ENCODE peak calls at places on chromosomes 6 and 20, in seven cellular contexts. A, I, N, Y, T, K and J are unnamed samples.

GRCh38 chr20:63215101-63216040 is 560 bp downstream of the YTHDF1 start:
- DNase-seq in I (no peak), N (peak; percentile 49), K (peak; percentile 87), A (no peak), Y (peak; percentile 34), T (no peak), J (peak; percentile 56)

GRCh38 chr6:71383476-71383875 is 94.9 kb downstream of the OGFRL1 start:
- DNase-seq in T (no peak), N (no peak), I (no peak), A (no peak), K (no peak), Y (no peak), J (peak; percentile 11)

GRCh38 chr6:142819603-142820335 is 125.2 kb downstream of the HIVEP2 start:
- DNase-seq in I (no peak), K (no peak), Y (peak; percentile 59), T (no peak), A (no peak), N (no peak), J (no peak)

GRCh38 chr6:25193147-25193864 is 85.9 kb upstream of the CARMIL1 start:
- DNase-seq in T (peak; percentile 83), Y (no peak), A (no peak), I (no peak), N (peak; percentile 50), K (no peak), J (no peak)

GRCh38 chr6:36788768-36789167 is 50.5 kb downstream of the CPNE5 start:
- DNase-seq in K (no peak), T (no peak), N (no peak), I (no peak), A (no peak), Y (peak; percentile 55), J (no peak)

GRCh38 chr6:98924647-98925046 is 23.1 kb downstream of the FBXL4 start:
- DNase-seq in K (no peak), A (no peak), N (peak; percentile 60), I (no peak), Y (no peak), T (no peak), J (no peak)

GRCh38 chr20:61699184-61700066 is 366.3 kb downstream of the TAF4 start:
- DNase-seq in Y (no peak), A (no peak), I (no peak), N (peak; percentile 44), K (no peak), T (no peak), J (no peak)

GRCh38 chr20:63087236-63087871 is 80.6 kb upstream of the BHLHE23 start:
- DNase-seq in N (peak; percentile 7), A (no peak), K (no peak), I (no peak), T (no peak), Y (no peak), J (peak; percentile 8)

GRCh38 chr6:112622036-112622435 is 274.9 kb downstream of the RFPL4B start:
- DNase-seq in I (no peak), A (no peak), T (no peak), N (no peak), Y (no peak), K (no peak), J (no peak)

GRCh38 chr20:37575884-37576283 is 48.2 kb upstream of the BLCAP start:
- DNase-seq in N (no peak), I (peak; percentile 43), K (no peak), A (no peak), Y (no peak), T (peak; percentile 2), J (peak; percentile 44)

GRCh38 chr20:23007462-23007861 is 27.6 kb upstream of the SSTR4 start:
- DNase-seq in K (no peak), A (no peak), N (no peak), I (no peak), T (no peak), Y (no peak), J (no peak)

GRCh38 chr6:21264288-21264818 is 329.2 kb upstream of the SOX4 start:
- DNase-seq in I (no peak), Y (no peak), T (no peak), N (no peak), A (no peak), K (no peak), J (no peak)

GRCh38 chr20:37362821-37363220 is 16.9 kb downstream of the SRC start:
- DNase-seq in N (no peak), Y (no peak), T (no peak), K (no peak), A (no peak), I (no peak), J (peak; percentile 6)

GRCh38 chr6:156563710-156564109 is 213.5 kb upstream of the ARID1B start:
- DNase-seq in K (no peak), I (no peak), A (no peak), N (peak; percentile 54), T (peak; percentile 61), Y (no peak), J (no peak)

GRCh38 chr20:47576516-47577033 is 74.9 kb downstream of the NCOA3 start:
- DNase-seq in N (peak; percentile 68), Y (no peak), A (peak; percentile 47), K (peak; percentile 65), I (no peak), T (peak; percentile 83), J (no peak)

GRCh38 chr20:60035-60918 is 27.2 kb upstream of the DEFB125 start:
- DNase-seq in N (no peak), T (no peak), K (no peak), Y (no peak), A (no peak), I (no peak), J (no peak)

GRCh38 chr20:62760536-62761057 is 35.7 kb upstream of the MRGBP start:
- DNase-seq in I (no peak), N (peak; percentile 10), A (no peak), K (no peak), T (no peak), Y (no peak), J (no peak)

GRCh38 chr6:91098006-91098405 is 511.1 kb upstream of the MAP3K7 start:
- DNase-seq in I (no peak), N (no peak), T (no peak), A (no peak), K (no peak), Y (no peak), J (no peak)

GRCh38 chr6:130525378-130525777 is 159.6 kb downstream of the TMEM200A start:
- DNase-seq in I (no peak), K (no peak), A (no peak), Y (no peak), N (no peak), T (no peak), J (no peak)